ENCODE peak calls at places on chromosomes 7 and 10, in six cellular contexts. One of them, this sample, is unnamed.

GRCh38 chr10:118951218-118951617 is 78.3 kb upstream of the NANOS1 start:
- DNase-seq in PC-3: no peak
- DNase-seq in cardiac muscle cell: no peak
- DNase-seq in spleen: no peak
- DNase-seq in right lobe of liver: no peak
- DNase-seq in fibroblast of lung: no peak
- DNase-seq in this sample: no peak

GRCh38 chr7:104388222-104388621 is 59.8 kb downstream of the LHFPL3 start:
- DNase-seq in PC-3: no peak
- DNase-seq in cardiac muscle cell: no peak
- DNase-seq in spleen: no peak
- DNase-seq in right lobe of liver: no peak
- DNase-seq in fibroblast of lung: no peak
- DNase-seq in this sample: no peak

GRCh38 chr7:35015346-35015859 is 21.9 kb downstream of the DPY19L1 start:
- DNase-seq in PC-3: no peak
- DNase-seq in cardiac muscle cell: no peak
- DNase-seq in spleen: no peak
- DNase-seq in right lobe of liver: no peak
- DNase-seq in fibroblast of lung: no peak
- DNase-seq in this sample: peak; percentile 54

GRCh38 chr7:98802088-98802780 is 67.6 kb downstream of the TMEM130 start:
- DNase-seq in PC-3: peak; percentile 10
- DNase-seq in cardiac muscle cell: no peak
- DNase-seq in spleen: no peak
- DNase-seq in right lobe of liver: no peak
- DNase-seq in fibroblast of lung: peak; percentile 4
- DNase-seq in this sample: no peak

GRCh38 chr7:151126500-151127137 is 40.3 kb downstream of the AGAP3 start:
- DNase-seq in PC-3: no peak
- DNase-seq in cardiac muscle cell: no peak
- DNase-seq in spleen: no peak
- DNase-seq in right lobe of liver: no peak
- DNase-seq in fibroblast of lung: no peak
- DNase-seq in this sample: no peak

GRCh38 chr7:95045236-95045923 is 138.0 kb downstream of the PPP1R9A start:
- DNase-seq in PC-3: peak; percentile 66
- DNase-seq in cardiac muscle cell: no peak
- DNase-seq in spleen: no peak
- DNase-seq in right lobe of liver: no peak
- DNase-seq in fibroblast of lung: peak; percentile 49
- DNase-seq in this sample: no peak

GRCh38 chr10:72367301-72367970 is 12.7 kb upstream of the DNAJB12 start:
- DNase-seq in PC-3: no peak
- DNase-seq in cardiac muscle cell: no peak
- DNase-seq in spleen: no peak
- DNase-seq in right lobe of liver: no peak
- DNase-seq in fibroblast of lung: peak; percentile 47
- DNase-seq in this sample: peak; percentile 25

GRCh38 chr7:112420236-112420945 is 29.9 kb upstream of the IFRD1 start:
- DNase-seq in PC-3: peak; percentile 59
- DNase-seq in cardiac muscle cell: no peak
- DNase-seq in spleen: no peak
- DNase-seq in right lobe of liver: no peak
- DNase-seq in fibroblast of lung: no peak
- DNase-seq in this sample: no peak

GRCh38 chr10:100939763-100940344 is 27.1 kb downstream of the SLF2 start:
- DNase-seq in PC-3: no peak
- DNase-seq in cardiac muscle cell: no peak
- DNase-seq in spleen: no peak
- DNase-seq in right lobe of liver: no peak
- DNase-seq in fibroblast of lung: peak; percentile 8
- DNase-seq in this sample: peak; percentile 51

GRCh38 chr10:70302292-70302691 is 18.5 kb upstream of the NPFFR1 start:
- DNase-seq in PC-3: no peak
- DNase-seq in cardiac muscle cell: no peak
- DNase-seq in spleen: no peak
- DNase-seq in right lobe of liver: no peak
- DNase-seq in fibroblast of lung: peak; percentile 92
- DNase-seq in this sample: peak; percentile 95

GRCh38 chr7:86932038-86932512 is 127.4 kb downstream of the ELAPOR2 start:
- DNase-seq in PC-3: peak; percentile 74
- DNase-seq in cardiac muscle cell: no peak
- DNase-seq in spleen: no peak
- DNase-seq in right lobe of liver: no peak
- DNase-seq in fibroblast of lung: peak; percentile 90
- DNase-seq in this sample: peak; percentile 19

GRCh38 chr7:101596898-101597297 is 32.2 kb downstream of the MYL10 start:
- DNase-seq in PC-3: no peak
- DNase-seq in cardiac muscle cell: no peak
- DNase-seq in spleen: no peak
- DNase-seq in right lobe of liver: no peak
- DNase-seq in fibroblast of lung: no peak
- DNase-seq in this sample: no peak

GRCh38 chr10:14276200-14276599 is 54.5 kb downstream of the FRMD4A start:
- DNase-seq in PC-3: no peak
- DNase-seq in cardiac muscle cell: no peak
- DNase-seq in spleen: no peak
- DNase-seq in right lobe of liver: no peak
- DNase-seq in fibroblast of lung: no peak
- DNase-seq in this sample: no peak

GRCh38 chr7:28470344-28470743 is 58.0 kb downstream of the CREB5 start:
- DNase-seq in PC-3: no peak
- DNase-seq in cardiac muscle cell: no peak
- DNase-seq in spleen: no peak
- DNase-seq in right lobe of liver: no peak
- DNase-seq in fibroblast of lung: no peak
- DNase-seq in this sample: no peak

GRCh38 chr7:116434820-116435341 is 64.7 kb upstream of the CAV2 start:
- DNase-seq in PC-3: peak; percentile 85
- DNase-seq in cardiac muscle cell: no peak
- DNase-seq in spleen: no peak
- DNase-seq in right lobe of liver: no peak
- DNase-seq in fibroblast of lung: peak; percentile 52
- DNase-seq in this sample: peak; percentile 72

GRCh38 chr10:71241899-71242620 is 29.7 kb downstream of the UNC5B start:
- DNase-seq in PC-3: no peak
- DNase-seq in cardiac muscle cell: no peak
- DNase-seq in spleen: no peak
- DNase-seq in right lobe of liver: peak; percentile 57
- DNase-seq in fibroblast of lung: no peak
- DNase-seq in this sample: no peak

GRCh38 chr10:101453791-101454718 is 100.1 kb downstream of the BTRC start:
- DNase-seq in PC-3: peak; percentile 16
- DNase-seq in cardiac muscle cell: no peak
- DNase-seq in spleen: no peak
- DNase-seq in right lobe of liver: no peak
- DNase-seq in fibroblast of lung: no peak
- DNase-seq in this sample: peak; percentile 74

GRCh38 chr7:43884209-43884608 is 14.9 kb upstream of the MRPS24 start:
- DNase-seq in PC-3: no peak
- DNase-seq in cardiac muscle cell: no peak
- DNase-seq in spleen: no peak
- DNase-seq in right lobe of liver: no peak
- DNase-seq in fibroblast of lung: no peak
- DNase-seq in this sample: no peak

GRCh38 chr7:100595188-100595587 is 7.0 kb upstream of the PCOLCE start:
- DNase-seq in PC-3: no peak
- DNase-seq in cardiac muscle cell: no peak
- DNase-seq in spleen: no peak
- DNase-seq in right lobe of liver: no peak
- DNase-seq in fibroblast of lung: no peak
- DNase-seq in this sample: no peak

GRCh38 chr10:88582806-88583583 is at the start of gene RNLS:
- DNase-seq in PC-3: no peak
- DNase-seq in cardiac muscle cell: peak; percentile 40
- DNase-seq in spleen: peak; percentile 93
- DNase-seq in right lobe of liver: peak; percentile 85
- DNase-seq in fibroblast of lung: peak; percentile 65
- DNase-seq in this sample: peak; percentile 43

GRCh38 chr7:141695803-141696289 is 6.1 kb downstream of the DENND11 start:
- DNase-seq in PC-3: peak; percentile 91
- DNase-seq in cardiac muscle cell: no peak
- DNase-seq in spleen: no peak
- DNase-seq in right lobe of liver: peak; percentile 93
- DNase-seq in fibroblast of lung: no peak
- DNase-seq in this sample: no peak

GRCh38 chr7:149862156-149862555 is 11.6 kb upstream of the ATP6V0E2 start:
- DNase-seq in PC-3: no peak
- DNase-seq in cardiac muscle cell: no peak
- DNase-seq in spleen: no peak
- DNase-seq in right lobe of liver: no peak
- DNase-seq in fibroblast of lung: no peak
- DNase-seq in this sample: no peak

GRCh38 chr10:46050956-46051355 is 4.9 kb upstream of the MSMB start:
- DNase-seq in PC-3: no peak
- DNase-seq in cardiac muscle cell: no peak
- DNase-seq in spleen: no peak
- DNase-seq in right lobe of liver: no peak
- DNase-seq in fibroblast of lung: peak; percentile 16
- DNase-seq in this sample: no peak

GRCh38 chr10:98363188-98363587 is 51.8 kb downstream of the PYROXD2 start:
- DNase-seq in PC-3: peak; percentile 75
- DNase-seq in cardiac muscle cell: no peak
- DNase-seq in spleen: no peak
- DNase-seq in right lobe of liver: no peak
- DNase-seq in fibroblast of lung: no peak
- DNase-seq in this sample: no peak

GRCh38 chr10:115606727-115607126 is 513.6 kb downstream of the ATRNL1 start:
- DNase-seq in PC-3: no peak
- DNase-seq in cardiac muscle cell: no peak
- DNase-seq in spleen: no peak
- DNase-seq in right lobe of liver: no peak
- DNase-seq in fibroblast of lung: no peak
- DNase-seq in this sample: no peak

GRCh38 chr10:25017247-25017590 is 807 bp downstream of the THNSL1 start:
- DNase-seq in PC-3: peak; percentile 5
- DNase-seq in cardiac muscle cell: peak; percentile 23
- DNase-seq in spleen: no peak
- DNase-seq in right lobe of liver: no peak
- DNase-seq in fibroblast of lung: no peak
- DNase-seq in this sample: no peak

DNA sequence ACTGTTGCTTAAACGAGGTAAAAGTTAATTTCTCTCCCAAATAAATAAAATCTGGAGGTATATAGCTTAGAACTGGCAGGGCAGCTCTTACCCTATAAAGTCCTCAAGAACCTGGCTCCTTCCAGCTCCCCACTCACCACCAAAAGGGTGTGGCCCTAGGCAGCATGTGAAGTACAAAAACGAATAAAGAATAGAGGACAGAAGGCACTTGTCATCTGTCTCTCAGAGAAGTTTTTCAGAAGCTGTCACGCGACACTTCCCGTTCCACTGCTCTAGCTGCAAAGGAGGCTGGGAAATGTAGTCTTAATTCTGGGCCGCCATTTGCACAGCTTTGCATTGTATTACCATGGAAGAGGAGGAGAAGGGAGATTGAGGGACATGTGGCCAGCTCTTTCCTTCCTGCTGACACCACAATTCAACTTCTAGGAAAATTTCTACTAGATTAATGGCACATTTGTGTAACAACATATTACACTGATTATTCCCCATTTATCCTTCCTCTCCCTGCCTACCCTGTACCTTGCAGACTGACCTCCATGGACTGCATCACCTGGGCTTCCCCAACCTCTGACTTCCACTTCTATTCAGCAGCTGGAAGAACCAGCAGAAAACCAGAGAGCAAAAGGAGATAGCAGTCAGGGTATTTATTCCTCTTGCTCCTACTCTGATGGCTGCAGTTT is 62.2 kb downstream of the CCDC71L start:
- DNase-seq in PC-3: peak; percentile 80
- DNase-seq in cardiac muscle cell: peak; percentile 73
- DNase-seq in spleen: peak; percentile 86
- DNase-seq in right lobe of liver: peak; percentile 70
- DNase-seq in fibroblast of lung: peak; percentile 72
- DNase-seq in this sample: peak; percentile 55
- H3K4me3 ChIP-seq in PC-3: peak overlapping the region; percentile 13
- H3K4me3 ChIP-seq in cardiac muscle cell: peak overlapping the region; percentile 25
- H3K4me3 ChIP-seq in spleen: peak overlapping the region; percentile 3
- H3K4me3 ChIP-seq in right lobe of liver: peak overlapping the region; percentile 55
- H3K4me3 ChIP-seq in fibroblast of lung: peak overlapping the region; percentile 26
- H3K4me3 ChIP-seq in this sample: peak overlapping the region; percentile 57

DNA sequence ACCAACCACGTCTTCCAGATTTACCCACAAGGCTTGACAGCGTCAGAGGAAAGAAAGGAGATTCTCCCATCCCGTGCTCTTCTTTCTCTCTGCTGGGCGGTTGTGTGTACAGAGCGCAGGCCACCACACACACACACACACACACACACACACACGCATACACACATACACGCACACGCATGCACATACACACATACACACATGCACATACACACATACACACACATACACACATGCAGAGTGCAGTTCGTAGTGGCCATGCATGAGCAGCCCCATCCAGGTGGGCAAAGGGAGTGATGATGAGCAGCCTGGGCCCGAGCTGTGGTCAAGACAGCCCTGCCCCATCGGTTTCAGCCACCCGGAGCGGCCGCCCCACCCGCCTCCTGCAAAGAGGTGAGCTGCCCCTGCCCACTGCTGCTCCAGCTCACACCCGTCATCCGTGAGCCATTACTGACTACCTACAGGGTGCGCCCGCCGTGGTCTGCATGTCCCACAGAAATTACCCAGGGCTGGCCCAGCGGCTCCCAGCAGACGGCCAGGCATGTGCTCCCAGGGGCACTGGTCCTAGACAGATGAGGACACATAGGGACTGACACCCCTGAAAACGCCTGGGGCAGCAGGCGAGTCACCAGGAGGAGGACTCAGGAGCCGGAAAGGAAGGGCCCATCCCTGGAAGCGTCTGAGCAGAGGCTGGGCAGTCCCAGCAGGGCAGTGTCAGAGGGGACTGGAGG is 69.6 kb downstream of the ASB13 start:
- DNase-seq in PC-3: peak; percentile 46
- DNase-seq in cardiac muscle cell: no peak
- DNase-seq in spleen: no peak
- DNase-seq in right lobe of liver: peak; percentile 44
- DNase-seq in fibroblast of lung: no peak
- DNase-seq in this sample: no peak
- H3K4me3 ChIP-seq in PC-3: no peak overlapping the region
- H3K4me3 ChIP-seq in cardiac muscle cell: no peak overlapping the region
- H3K4me3 ChIP-seq in spleen: no peak overlapping the region
- H3K4me3 ChIP-seq in right lobe of liver: no peak overlapping the region
- H3K4me3 ChIP-seq in fibroblast of lung: no peak overlapping the region
- H3K4me3 ChIP-seq in this sample: no peak overlapping the region

DNA sequence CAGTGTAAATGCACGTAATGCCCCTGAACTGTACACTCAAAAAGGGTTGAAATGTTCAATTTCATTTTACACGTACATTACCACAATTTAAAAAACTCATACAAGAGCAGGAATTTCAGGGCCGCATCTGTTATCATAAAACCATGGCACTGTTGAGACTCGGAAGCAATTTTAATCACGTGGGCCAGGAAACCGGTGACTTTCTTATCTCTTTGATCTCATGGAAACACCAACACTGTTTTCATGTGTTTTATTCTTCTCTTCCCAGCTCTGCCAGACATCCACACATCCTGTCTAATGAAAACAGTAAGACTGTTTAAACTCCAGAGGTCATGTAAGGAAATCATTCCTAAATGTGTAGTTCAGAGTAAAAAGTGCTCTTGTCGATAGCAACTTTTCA is 35.9 kb downstream of the PTPRE start:
- DNase-seq in PC-3: no peak
- DNase-seq in cardiac muscle cell: no peak
- DNase-seq in spleen: no peak
- DNase-seq in right lobe of liver: no peak
- DNase-seq in fibroblast of lung: no peak
- DNase-seq in this sample: peak; percentile 69
- H3K4me3 ChIP-seq in PC-3: no peak overlapping the region
- H3K4me3 ChIP-seq in cardiac muscle cell: no peak overlapping the region
- H3K4me3 ChIP-seq in spleen: no peak overlapping the region
- H3K4me3 ChIP-seq in right lobe of liver: no peak overlapping the region
- H3K4me3 ChIP-seq in fibroblast of lung: no peak overlapping the region
- H3K4me3 ChIP-seq in this sample: no peak overlapping the region

GRCh38 chr10:125056161-125057132 is 103.9 kb downstream of the CTBP2 start:
- DNase-seq in PC-3: no peak
- DNase-seq in cardiac muscle cell: no peak
- DNase-seq in spleen: peak; percentile 66
- DNase-seq in right lobe of liver: no peak
- DNase-seq in fibroblast of lung: no peak
- DNase-seq in this sample: no peak
- H3K4me3 ChIP-seq in PC-3: no peak overlapping the region
- H3K4me3 ChIP-seq in cardiac muscle cell: no peak overlapping the region
- H3K4me3 ChIP-seq in spleen: no peak overlapping the region
- H3K4me3 ChIP-seq in right lobe of liver: no peak overlapping the region
- H3K4me3 ChIP-seq in fibroblast of lung: no peak overlapping the region
- H3K4me3 ChIP-seq in this sample: peak overlapping the region; percentile 31

This sample was measured in fibroblast of villous mesenchyme.